ENCODE peak calls at places on chromosomes 4 and X, in four cellular contexts. T, E, A and Q are unnamed samples.

GRCh38 chr4:186790630-186791029 is 67.0 kb upstream of the FAT1 start:
- DNase-seq in T (no peak), E (no peak), A (no peak), Q (no peak)

GRCh38 chr4:153142700-153143438 is 61.4 kb upstream of the TRIM2 start:
- DNase-seq in T (peak), E (peak), A (peak), Q (peak)

GRCh38 chr4:85774489-85774888 is 299.5 kb downstream of the ARHGAP24 start:
- DNase-seq in T (no peak), E (no peak), A (no peak), Q (no peak)

GRCh38 chr4:109462297-109462696 is 28.7 kb downstream of the SEC24B start:
- DNase-seq in T (no peak), E (peak), A (no peak), Q (no peak)

GRCh38 chr4:3491681-3492405 is 28.7 kb downstream of the DOK7 start:
- DNase-seq in T (no peak), E (no peak), A (no peak), Q (no peak)

GRCh38 chrX:9396930-9397329 is 67.9 kb upstream of the TBL1X start:
- DNase-seq in T (no peak), E (no peak), A (peak), Q (no peak)

GRCh38 chr4:94410678-94411206 is 41.0 kb upstream of the PDLIM5 start:
- DNase-seq in T (no peak), E (peak), A (peak), Q (peak)

GRCh38 chr4:14916554-14917304 is 85.6 kb upstream of the CPEB2 start:
- DNase-seq in T (peak), E (no peak), A (peak), Q (peak)

GRCh38 chr4:48462363-48462762 is 20.8 kb upstream of the SLC10A4 start:
- DNase-seq in T (no peak), E (no peak), A (no peak), Q (no peak)

GRCh38 chr4:113961322-113961698 is 18.1 kb downstream of the ARSJ start:
- DNase-seq in T (no peak), E (no peak), A (no peak), Q (no peak)

GRCh38 chr4:176185068-176185467 is 10.3 kb downstream of the SPATA4 start:
- DNase-seq in T (no peak), E (no peak), A (no peak), Q (no peak)

GRCh38 chrX:39736219-39737211 is 361.2 kb downstream of the BCOR start:
- DNase-seq in T (no peak), E (no peak), A (no peak), Q (no peak)

GRCh38 chr4:89829470-89830138 is 7.4 kb downstream of the SNCA start:
- DNase-seq in T (no peak), E (no peak), A (peak), Q (no peak)

GRCh38 chr4:13633671-13634070 is 6.1 kb upstream of the BOD1L1 start:
- DNase-seq in T (no peak), E (no peak), A (no peak), Q (no peak)

GRCh38 chrX:152738560-152738959 is 5.0 kb downstream of the MAGEA12 start:
- DNase-seq in T (no peak), E (no peak), A (no peak), Q (no peak)

GRCh38 chrX:152735860-152736511 is 2.4 kb downstream of the MAGEA12 start:
- DNase-seq in T (no peak), E (no peak), A (no peak), Q (no peak)

GRCh38 chrX:152733261-152733975 is at the start of the genes CSAG1 and MAGEA12:
- DNase-seq in T (no peak), E (peak), A (no peak), Q (no peak)

DNA sequence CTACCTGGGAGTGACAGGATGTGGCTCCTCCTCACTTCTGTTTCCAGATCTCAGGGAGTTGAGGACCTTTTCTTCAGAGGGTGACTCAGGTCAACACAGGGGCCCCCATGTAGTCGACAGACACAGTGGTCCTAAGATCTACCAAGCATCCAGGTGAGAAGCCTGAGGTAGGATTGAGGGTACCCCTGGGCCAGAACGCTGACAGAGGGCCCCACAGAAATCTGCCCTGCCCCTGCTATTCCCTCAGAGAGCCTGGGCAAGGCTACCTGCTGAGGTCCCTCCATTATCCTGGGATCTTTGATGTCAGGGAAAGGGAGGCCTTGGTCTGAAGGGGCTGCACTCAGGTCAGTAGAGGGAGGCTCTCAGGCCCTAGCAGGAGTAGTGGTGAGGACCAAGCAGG is 1.5 kb downstream of the MAGEA12 start:
- DNase-seq in T (no peak), E (no peak), A (no peak), Q (no peak)
- TF ChIP-seq TCF7L2 in T (no peak), E (no peak), A (no peak), Q (no peak)

DNA sequence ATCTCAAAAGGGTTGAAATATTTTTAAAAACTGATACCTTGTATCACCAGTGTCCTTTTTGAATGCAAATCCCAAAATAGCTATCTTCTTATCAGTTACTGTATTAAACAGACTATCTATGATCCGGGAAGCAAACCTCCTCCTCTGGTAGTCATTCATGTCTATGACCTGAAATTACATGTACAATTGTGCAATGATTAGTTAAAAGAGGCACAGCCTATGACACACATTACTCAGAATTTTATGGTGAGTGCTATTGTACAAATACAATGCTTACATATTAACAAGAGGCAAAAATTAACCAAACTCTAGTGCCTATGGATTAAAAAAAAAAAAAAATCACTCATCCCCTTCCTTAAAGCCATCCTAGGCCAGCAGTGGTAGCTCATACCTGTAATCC is 21.7 kb downstream of the UGDH start:
- DNase-seq in T (no peak), E (no peak), A (no peak), Q (no peak)
- TF ChIP-seq TCF7L2 in T (no peak), E (no peak), A (no peak), Q (no peak)

GRCh38 chrX:130799393-130799792 is 103.6 kb downstream of the ENOX2 start:
- DNase-seq in T (no peak), E (no peak), A (no peak), Q (no peak)
- TF ChIP-seq TCF7L2 in T (no peak), E (no peak), A (no peak), Q (no peak)

GRCh38 chrX:79325263-79325958 is 41.7 kb downstream of the ITM2A start:
- DNase-seq in T (no peak), E (peak), A (no peak), Q (no peak)

GRCh38 chrX:79330022-79330421 is 37.1 kb downstream of the ITM2A start:
- DNase-seq in T (no peak), E (peak), A (no peak), Q (no peak)
- TF ChIP-seq TCF7L2 in T (no peak), E (no peak), A (no peak), Q (no peak)

GRCh38 chr4:183030823-183031222 is 68.2 kb upstream of the WWC2 start:
- DNase-seq in T (no peak), E (peak), A (no peak), Q (no peak)
- TF ChIP-seq TCF7L2 in T (no peak), E (no peak), A (no peak), Q (no peak)

DNA sequence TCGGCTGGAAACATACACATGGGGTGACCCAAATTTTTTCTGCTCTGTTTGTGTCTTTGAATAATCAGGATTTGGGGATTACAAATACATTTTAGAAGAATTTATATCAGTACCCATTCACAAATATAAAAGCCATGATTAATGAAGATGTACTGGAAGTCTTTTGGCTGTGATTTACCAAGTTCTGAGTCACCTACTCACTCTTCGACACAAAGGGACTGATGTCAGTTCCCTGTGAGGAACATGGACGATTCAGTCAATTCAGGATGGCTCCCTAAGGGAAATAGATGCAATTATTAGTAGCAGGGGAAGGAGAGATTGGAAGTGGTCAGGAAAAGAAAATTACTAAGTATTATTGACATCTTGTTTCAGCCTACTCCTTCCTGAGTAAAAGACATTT is 550.8 kb upstream of the SLIT2 start:
- DNase-seq in T (no peak), E (no peak), A (no peak), Q (no peak)
- TF ChIP-seq TCF7L2 in T (no peak), E (no peak), A (no peak), Q (no peak)

DNA sequence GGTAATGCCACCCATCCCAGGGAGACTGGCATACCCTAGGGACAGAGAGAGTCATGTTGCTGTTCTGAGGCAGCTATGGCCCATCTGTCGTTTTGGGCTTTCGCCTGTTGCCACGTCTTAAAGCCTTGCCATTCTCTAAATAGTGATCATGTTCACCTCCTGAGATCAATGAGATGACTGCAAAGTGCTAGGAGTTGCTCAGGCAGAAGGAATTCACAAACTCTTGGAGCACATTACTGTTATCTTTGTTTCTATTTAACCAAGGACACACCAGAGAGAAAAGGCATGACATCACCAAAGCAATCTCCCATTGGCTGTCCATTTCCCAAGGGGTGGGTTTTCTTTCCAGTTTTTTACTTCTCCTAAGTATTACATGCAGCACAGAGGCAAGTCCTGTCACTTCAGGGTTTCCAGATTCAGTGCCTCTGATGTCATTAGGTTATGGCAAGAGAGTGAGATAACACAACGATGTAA is 37.1 kb upstream of the SETD7 start:
- DNase-seq in T (no peak), E (no peak), A (peak), Q (no peak)
- TF ChIP-seq TCF7L2 in T (no peak), E (no peak), A (no peak), Q (no peak)